ENCODE peak calls at places on chromosomes 16 and 17, in six cellular contexts. One of them, this sample, is unnamed.

GRCh38 chr17:61625564-61625963 is 34.5 kb upstream of the NACA2 start:
- DNase-seq in stomach: no peak
- DNase-seq in AG09319: no peak
- DNase-seq in heart right ventricle: no peak
- DNase-seq in progenitor cell of endocrine pancreas: no peak
- DNase-seq in GM12865: no peak
- DNase-seq in this sample: no peak

GRCh38 chr16:1156983-1157638 is 4.2 kb downstream of the CACNA1H start:
- DNase-seq in GM12865: no peak
- DNase-seq in AG09319: no peak
- DNase-seq in stomach: no peak
- DNase-seq in heart right ventricle: peak; percentile 53
- DNase-seq in progenitor cell of endocrine pancreas: no peak
- DNase-seq in this sample: no peak

GRCh38 chr17:6546069-6546718 is 10.2 kb downstream of the PITPNM3 start:
- DNase-seq in progenitor cell of endocrine pancreas: no peak
- DNase-seq in heart right ventricle: no peak
- DNase-seq in GM12865: peak; percentile 69
- DNase-seq in AG09319: no peak
- DNase-seq in stomach: no peak
- DNase-seq in this sample: no peak

GRCh38 chr17:66270106-66270505 is 32.3 kb upstream of the PRKCA start:
- DNase-seq in GM12865: no peak
- DNase-seq in progenitor cell of endocrine pancreas: no peak
- DNase-seq in heart right ventricle: no peak
- DNase-seq in AG09319: no peak
- DNase-seq in stomach: no peak
- DNase-seq in this sample: no peak

GRCh38 chr17:31190351-31190750 is 95.6 kb downstream of the NF1 start:
- DNase-seq in stomach: no peak
- DNase-seq in progenitor cell of endocrine pancreas: no peak
- DNase-seq in AG09319: no peak
- DNase-seq in GM12865: no peak
- DNase-seq in heart right ventricle: no peak
- DNase-seq in this sample: no peak

GRCh38 chr17:45227101-45227591 is 5.5 kb downstream of the FMNL1 start:
- DNase-seq in progenitor cell of endocrine pancreas: no peak
- DNase-seq in GM12865: peak; percentile 90
- DNase-seq in stomach: no peak
- DNase-seq in heart right ventricle: no peak
- DNase-seq in AG09319: no peak
- DNase-seq in this sample: no peak

GRCh38 chr16:67537270-67537635 is 8.6 kb downstream of the RIPOR1 start:
- DNase-seq in stomach: peak; percentile 58
- DNase-seq in progenitor cell of endocrine pancreas: no peak
- DNase-seq in heart right ventricle: peak; percentile 78
- DNase-seq in GM12865: peak; percentile 43
- DNase-seq in AG09319: no peak
- DNase-seq in this sample: peak; percentile 81

GRCh38 chr17:33436321-33436720 is 143.2 kb upstream of the ASIC2 start:
- DNase-seq in stomach: no peak
- DNase-seq in AG09319: no peak
- DNase-seq in GM12865: no peak
- DNase-seq in heart right ventricle: no peak
- DNase-seq in progenitor cell of endocrine pancreas: no peak
- DNase-seq in this sample: no peak

GRCh38 chr16:991759-992158 is 10.2 kb downstream of the SOX8 start:
- DNase-seq in AG09319: no peak
- DNase-seq in GM12865: no peak
- DNase-seq in progenitor cell of endocrine pancreas: no peak
- DNase-seq in stomach: no peak
- DNase-seq in heart right ventricle: no peak
- DNase-seq in this sample: no peak

GRCh38 chr16:23999663-24000062 is 163.9 kb downstream of the PRKCB start:
- DNase-seq in AG09319: no peak
- DNase-seq in heart right ventricle: no peak
- DNase-seq in stomach: no peak
- DNase-seq in GM12865: peak; percentile 58
- DNase-seq in progenitor cell of endocrine pancreas: no peak
- DNase-seq in this sample: peak; percentile 34

GRCh38 chr17:38604479-38605229 is 1.1 kb downstream of the SRCIN1 start:
- DNase-seq in progenitor cell of endocrine pancreas: no peak
- DNase-seq in stomach: no peak
- DNase-seq in AG09319: no peak
- DNase-seq in heart right ventricle: no peak
- DNase-seq in GM12865: peak; percentile 34
- DNase-seq in this sample: peak; percentile 73

GRCh38 chr16:8099586-8099985 is 490.7 kb downstream of the TMEM114 start:
- DNase-seq in AG09319: no peak
- DNase-seq in progenitor cell of endocrine pancreas: no peak
- DNase-seq in stomach: no peak
- DNase-seq in GM12865: no peak
- DNase-seq in heart right ventricle: no peak
- DNase-seq in this sample: no peak

GRCh38 chr16:54934536-54935410 is 4.1 kb downstream of the IRX5 start:
- DNase-seq in stomach: no peak
- DNase-seq in progenitor cell of endocrine pancreas: peak; percentile 34
- DNase-seq in AG09319: no peak
- DNase-seq in GM12865: no peak
- DNase-seq in heart right ventricle: no peak
- DNase-seq in this sample: peak; percentile 46

GRCh38 chr17:39177256-39177655 is 11.3 kb upstream of the ARL5C start:
- DNase-seq in progenitor cell of endocrine pancreas: no peak
- DNase-seq in heart right ventricle: no peak
- DNase-seq in AG09319: no peak
- DNase-seq in GM12865: no peak
- DNase-seq in stomach: no peak
- DNase-seq in this sample: no peak

GRCh38 chr17:39167492-39167891 is 1.5 kb upstream of the ARL5C start:
- DNase-seq in heart right ventricle: peak; percentile 40
- DNase-seq in GM12865: peak; percentile 22
- DNase-seq in progenitor cell of endocrine pancreas: no peak
- DNase-seq in AG09319: no peak
- DNase-seq in stomach: no peak
- DNase-seq in this sample: no peak

GRCh38 chr17:65099941-65100315 is 37.2 kb upstream of the RGS9 start:
- DNase-seq in stomach: peak; percentile 45
- DNase-seq in AG09319: peak; percentile 44
- DNase-seq in progenitor cell of endocrine pancreas: no peak
- DNase-seq in heart right ventricle: peak; percentile 33
- DNase-seq in GM12865: peak; percentile 93
- DNase-seq in this sample: peak; percentile 88

GRCh38 chr17:72977768-72978417 is 114.6 kb downstream of the SLC39A11 start:
- DNase-seq in AG09319: no peak
- DNase-seq in GM12865: peak; percentile 36
- DNase-seq in stomach: no peak
- DNase-seq in heart right ventricle: no peak
- DNase-seq in progenitor cell of endocrine pancreas: no peak
- DNase-seq in this sample: no peak

GRCh38 chr16:83212301-83212841 is 585.6 kb downstream of the CDH13 start:
- DNase-seq in AG09319: no peak
- DNase-seq in GM12865: peak; percentile 36
- DNase-seq in heart right ventricle: no peak
- DNase-seq in stomach: no peak
- DNase-seq in progenitor cell of endocrine pancreas: no peak
- DNase-seq in this sample: no peak

GRCh38 chr16:56912746-56913703 is 18.9 kb upstream of the HERPUD1 start:
- DNase-seq in stomach: no peak
- DNase-seq in heart right ventricle: no peak
- DNase-seq in GM12865: no peak
- DNase-seq in AG09319: no peak
- DNase-seq in progenitor cell of endocrine pancreas: no peak
- DNase-seq in this sample: no peak

GRCh38 chr17:57257911-57258885 is 1.9 kb downstream of the MSI2 start:
- DNase-seq in AG09319: no peak
- DNase-seq in GM12865: no peak
- DNase-seq in stomach: no peak
- DNase-seq in progenitor cell of endocrine pancreas: no peak
- DNase-seq in heart right ventricle: no peak
- DNase-seq in this sample: no peak

GRCh38 chr17:10196936-10197335 is 1.5 kb downstream of the GAS7 start:
- DNase-seq in AG09319: no peak
- DNase-seq in heart right ventricle: no peak
- DNase-seq in stomach: no peak
- DNase-seq in GM12865: no peak
- DNase-seq in progenitor cell of endocrine pancreas: no peak
- DNase-seq in this sample: no peak

GRCh38 chr16:50497592-50497991 is 50.6 kb upstream of the NKD1 start:
- DNase-seq in AG09319: no peak
- DNase-seq in stomach: no peak
- DNase-seq in progenitor cell of endocrine pancreas: no peak
- DNase-seq in heart right ventricle: no peak
- DNase-seq in GM12865: no peak
- DNase-seq in this sample: no peak

GRCh38 chr16:88446736-88447135 is 6.3 kb upstream of the ZFPM1 start:
- DNase-seq in stomach: no peak
- DNase-seq in heart right ventricle: no peak
- DNase-seq in GM12865: no peak
- DNase-seq in progenitor cell of endocrine pancreas: no peak
- DNase-seq in AG09319: no peak
- DNase-seq in this sample: no peak

GRCh38 chr16:88442811-88443576 is 10.1 kb upstream of the ZFPM1 start:
- DNase-seq in GM12865: peak; percentile 79
- DNase-seq in AG09319: peak; percentile 16
- DNase-seq in heart right ventricle: peak; percentile 80
- DNase-seq in stomach: peak; percentile 83
- DNase-seq in progenitor cell of endocrine pancreas: peak; percentile 89
- DNase-seq in this sample: peak; percentile 95

GRCh38 chr16:88446061-88446460 is 7.0 kb upstream of the ZFPM1 start:
- DNase-seq in heart right ventricle: no peak
- DNase-seq in stomach: no peak
- DNase-seq in AG09319: no peak
- DNase-seq in GM12865: no peak
- DNase-seq in progenitor cell of endocrine pancreas: no peak
- DNase-seq in this sample: no peak

GRCh38 chr16:88445583-88445960 is 7.5 kb upstream of the ZFPM1 start:
- DNase-seq in stomach: no peak
- DNase-seq in GM12865: no peak
- DNase-seq in AG09319: no peak
- DNase-seq in progenitor cell of endocrine pancreas: no peak
- DNase-seq in heart right ventricle: no peak
- DNase-seq in this sample: no peak

DNA sequence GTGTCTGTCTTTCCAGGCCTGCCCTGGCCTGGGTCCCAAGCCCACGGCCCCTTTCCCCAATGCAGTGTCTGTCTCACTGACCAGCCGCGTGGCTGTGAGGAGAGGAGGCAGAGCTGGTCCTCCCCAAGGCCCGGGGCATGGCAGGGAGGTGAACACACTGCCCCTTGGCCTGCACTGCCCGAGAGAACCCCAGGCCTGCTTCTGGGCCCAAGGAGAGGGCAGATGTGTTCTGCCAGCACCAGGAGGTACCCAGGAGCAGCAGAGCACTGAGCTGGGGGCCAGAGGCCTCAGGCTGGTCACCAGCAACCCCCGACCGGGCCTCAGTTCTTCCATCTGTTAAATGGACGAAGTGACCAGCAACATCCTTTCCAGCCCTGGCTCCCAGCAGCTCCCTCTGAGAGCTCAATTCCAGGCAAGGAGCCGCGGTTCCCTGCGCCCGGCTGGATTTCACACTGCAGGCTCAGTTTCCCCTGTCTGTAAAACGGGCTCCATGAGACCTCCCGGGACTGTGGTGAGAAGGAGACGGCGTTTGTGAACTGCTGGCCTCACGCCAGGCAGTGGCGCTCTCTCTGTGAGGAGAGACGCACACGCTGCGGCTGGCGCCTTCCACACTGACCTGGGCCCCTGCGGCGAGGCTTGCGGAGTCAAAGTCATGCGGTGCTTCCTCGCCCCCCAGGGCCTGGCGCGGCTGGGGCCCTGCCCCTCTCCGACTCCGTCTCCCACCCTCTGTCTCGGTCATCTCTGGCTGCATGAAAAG is 8.1 kb upstream of the ZFPM1 start:
- DNase-seq in heart right ventricle: no peak
- DNase-seq in progenitor cell of endocrine pancreas: no peak
- DNase-seq in AG09319: no peak
- DNase-seq in GM12865: no peak
- DNase-seq in stomach: no peak
- DNase-seq in this sample: no peak
- TF ChIP-seq CTCF in heart right ventricle: no peak
- TF ChIP-seq CTCF in progenitor cell of endocrine pancreas: no peak
- TF ChIP-seq CTCF in AG09319: no peak
- TF ChIP-seq CTCF in GM12865: no peak
- TF ChIP-seq CTCF in stomach: no peak
- TF ChIP-seq CTCF in this sample: no peak

GRCh38 chr17:13017623-13018462 is at the start of gene ELAC2:
- DNase-seq in progenitor cell of endocrine pancreas: peak; percentile 92
- DNase-seq in stomach: peak; percentile 97
- DNase-seq in heart right ventricle: peak; percentile 95
- DNase-seq in GM12865: peak; percentile 99
- DNase-seq in AG09319: peak; percentile 95
- DNase-seq in this sample: peak; percentile 97
- TF ChIP-seq CTCF in progenitor cell of endocrine pancreas: peak; percentile 30
- TF ChIP-seq CTCF in stomach: no peak
- TF ChIP-seq CTCF in heart right ventricle: no peak
- TF ChIP-seq CTCF in GM12865: no peak
- TF ChIP-seq CTCF in AG09319: no peak
- TF ChIP-seq CTCF in this sample: no peak

GRCh38 chr17:47742319-47743181 is 9.5 kb downstream of the TBX21 start:
- DNase-seq in progenitor cell of endocrine pancreas: peak; percentile 53
- DNase-seq in GM12865: peak; percentile 37
- DNase-seq in stomach: no peak
- DNase-seq in AG09319: no peak
- DNase-seq in heart right ventricle: peak; percentile 39
- DNase-seq in this sample: no peak
- TF ChIP-seq CTCF in progenitor cell of endocrine pancreas: peak; percentile 85
- TF ChIP-seq CTCF in GM12865: peak; percentile 63
- TF ChIP-seq CTCF in stomach: peak; percentile 21
- TF ChIP-seq CTCF in AG09319: peak; percentile 22
- TF ChIP-seq CTCF in heart right ventricle: peak; percentile 10
- TF ChIP-seq CTCF in this sample: peak; percentile 30

DNA sequence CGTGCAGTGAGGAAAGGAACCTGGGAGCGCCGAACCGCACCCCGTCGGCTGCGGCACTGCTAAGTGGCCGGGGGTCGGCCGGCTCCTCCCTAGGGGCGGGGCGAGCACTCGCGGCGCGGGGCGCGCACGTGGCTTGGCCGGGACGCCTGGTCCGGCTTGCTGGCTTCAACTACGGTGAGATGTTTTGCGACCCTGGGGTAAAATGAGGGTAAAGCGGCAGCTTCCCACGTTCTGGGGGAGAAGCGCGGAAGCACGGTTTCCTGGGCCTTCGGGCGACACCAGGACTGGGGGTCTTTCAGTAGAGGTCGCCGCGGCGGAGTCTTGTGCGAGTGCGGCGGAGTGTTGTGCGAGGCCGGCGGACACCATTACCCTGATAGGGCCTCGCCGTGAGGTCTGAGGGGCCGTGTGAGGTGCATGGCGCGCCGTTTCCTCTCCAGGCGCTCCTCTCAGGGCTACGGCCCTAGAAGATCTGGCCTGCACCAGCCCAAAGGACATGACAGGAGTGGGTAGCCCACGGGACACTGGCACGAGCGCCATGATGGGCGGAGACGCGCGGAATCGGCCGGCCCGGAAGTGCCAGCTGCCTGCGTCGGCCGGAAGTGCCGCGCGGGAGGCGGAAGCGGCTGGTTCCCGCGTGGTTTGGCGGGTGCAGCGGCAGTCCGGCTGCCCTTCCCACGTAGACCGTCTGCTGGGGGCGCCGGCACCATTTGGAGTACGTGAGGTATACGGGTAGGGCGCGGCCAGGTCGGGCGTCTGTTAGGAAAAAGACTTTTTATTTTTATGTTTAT is at the start of gene PIGW:
- DNase-seq in progenitor cell of endocrine pancreas: peak; percentile 77
- DNase-seq in heart right ventricle: peak; percentile 90
- DNase-seq in stomach: peak; percentile 89
- DNase-seq in GM12865: peak; percentile 96
- DNase-seq in AG09319: peak; percentile 64
- DNase-seq in this sample: peak; percentile 92
- TF ChIP-seq CTCF in progenitor cell of endocrine pancreas: no peak
- TF ChIP-seq CTCF in heart right ventricle: no peak
- TF ChIP-seq CTCF in stomach: peak; percentile 11
- TF ChIP-seq CTCF in GM12865: no peak
- TF ChIP-seq CTCF in AG09319: peak; percentile 2
- TF ChIP-seq CTCF in this sample: no peak